ENCODE peak calls at places on chromosomes 13 and 19, in nine cellular contexts. One of them, this sample, is unnamed.

GRCh38 chr13:46345400-46345799 is 41.7 kb downstream of the RUBCNL start:
- DNase-seq in NCI-H2081: no peak
- DNase-seq in stimulated activated CD8-positive, alpha-beta memory T cell treated with anti-CD3 and anti-CD28 coated beads, Interleukin-7, amount 100 ng/mL, for 1 hour: no peak
- DNase-seq in fibroblast of the conjunctiva: no peak
- DNase-seq in dermis microvascular lymphatic vessel endothelial cell: no peak
- DNase-seq in central memory CD8-positive, alpha-beta T cell: no peak
- DNase-seq in astrocyte of the spinal cord: no peak
- DNase-seq in GM18507: no peak
- DNase-seq in HTR-8/SVneo: no peak
- DNase-seq in this sample: no peak

GRCh38 chr19:45244133-45244532 is 1.1 kb downstream of the EXOC3L2 start:
- DNase-seq in NCI-H2081: no peak
- DNase-seq in central memory CD8-positive, alpha-beta T cell: no peak
- DNase-seq in HTR-8/SVneo: no peak
- DNase-seq in stimulated activated CD8-positive, alpha-beta memory T cell treated with anti-CD3 and anti-CD28 coated beads, Interleukin-7, amount 100 ng/mL, for 1 hour: no peak
- DNase-seq in astrocyte of the spinal cord: no peak
- DNase-seq in fibroblast of the conjunctiva: no peak
- DNase-seq in GM18507: no peak
- DNase-seq in dermis microvascular lymphatic vessel endothelial cell: no peak
- DNase-seq in this sample: no peak

GRCh38 chr19:33963514-33963913 is 166.8 kb downstream of the KCTD15 start:
- DNase-seq in HTR-8/SVneo: no peak
- DNase-seq in central memory CD8-positive, alpha-beta T cell: no peak
- DNase-seq in dermis microvascular lymphatic vessel endothelial cell: no peak
- DNase-seq in GM18507: no peak
- DNase-seq in astrocyte of the spinal cord: no peak
- DNase-seq in NCI-H2081: no peak
- DNase-seq in fibroblast of the conjunctiva: no peak
- DNase-seq in stimulated activated CD8-positive, alpha-beta memory T cell treated with anti-CD3 and anti-CD28 coated beads, Interleukin-7, amount 100 ng/mL, for 1 hour: no peak
- DNase-seq in this sample: no peak

GRCh38 chr19:16060294-16060693 is 16.0 kb upstream of the TPM4 start:
- DNase-seq in dermis microvascular lymphatic vessel endothelial cell: no peak
- DNase-seq in HTR-8/SVneo: no peak
- DNase-seq in central memory CD8-positive, alpha-beta T cell: no peak
- DNase-seq in stimulated activated CD8-positive, alpha-beta memory T cell treated with anti-CD3 and anti-CD28 coated beads, Interleukin-7, amount 100 ng/mL, for 1 hour: no peak
- DNase-seq in astrocyte of the spinal cord: no peak
- DNase-seq in fibroblast of the conjunctiva: no peak
- DNase-seq in NCI-H2081: no peak
- DNase-seq in GM18507: no peak
- DNase-seq in this sample: no peak

GRCh38 chr13:33205224-33205623 is 80.3 kb downstream of the STARD13 start:
- DNase-seq in dermis microvascular lymphatic vessel endothelial cell: peak
- DNase-seq in stimulated activated CD8-positive, alpha-beta memory T cell treated with anti-CD3 and anti-CD28 coated beads, Interleukin-7, amount 100 ng/mL, for 1 hour: no peak
- DNase-seq in NCI-H2081: no peak
- DNase-seq in astrocyte of the spinal cord: no peak
- DNase-seq in fibroblast of the conjunctiva: no peak
- DNase-seq in GM18507: no peak
- DNase-seq in HTR-8/SVneo: no peak
- DNase-seq in central memory CD8-positive, alpha-beta T cell: no peak
- DNase-seq in this sample: no peak

GRCh38 chr19:33675501-33676124 is 53.9 kb downstream of the CHST8 start:
- DNase-seq in astrocyte of the spinal cord: no peak
- DNase-seq in HTR-8/SVneo: no peak
- DNase-seq in NCI-H2081: no peak
- DNase-seq in dermis microvascular lymphatic vessel endothelial cell: no peak
- DNase-seq in fibroblast of the conjunctiva: no peak
- DNase-seq in central memory CD8-positive, alpha-beta T cell: no peak
- DNase-seq in stimulated activated CD8-positive, alpha-beta memory T cell treated with anti-CD3 and anti-CD28 coated beads, Interleukin-7, amount 100 ng/mL, for 1 hour: no peak
- DNase-seq in GM18507: no peak
- DNase-seq in this sample: no peak

GRCh38 chr19:21463449-21464105 is 41.8 kb upstream of the ZNF429 start:
- DNase-seq in fibroblast of the conjunctiva: no peak
- DNase-seq in stimulated activated CD8-positive, alpha-beta memory T cell treated with anti-CD3 and anti-CD28 coated beads, Interleukin-7, amount 100 ng/mL, for 1 hour: no peak
- DNase-seq in NCI-H2081: no peak
- DNase-seq in GM18507: no peak
- DNase-seq in astrocyte of the spinal cord: peak
- DNase-seq in dermis microvascular lymphatic vessel endothelial cell: no peak
- DNase-seq in central memory CD8-positive, alpha-beta T cell: no peak
- DNase-seq in HTR-8/SVneo: no peak
- DNase-seq in this sample: no peak

GRCh38 chr19:46040952-46041500 is at the start of gene IGFL4:
- DNase-seq in HTR-8/SVneo: no peak
- DNase-seq in NCI-H2081: no peak
- DNase-seq in central memory CD8-positive, alpha-beta T cell: no peak
- DNase-seq in astrocyte of the spinal cord: no peak
- DNase-seq in stimulated activated CD8-positive, alpha-beta memory T cell treated with anti-CD3 and anti-CD28 coated beads, Interleukin-7, amount 100 ng/mL, for 1 hour: no peak
- DNase-seq in GM18507: no peak
- DNase-seq in fibroblast of the conjunctiva: no peak
- DNase-seq in dermis microvascular lymphatic vessel endothelial cell: no peak
- DNase-seq in this sample: no peak

GRCh38 chr19:40995355-40995754 is 4.3 kb downstream of the CYP2B6 start:
- DNase-seq in dermis microvascular lymphatic vessel endothelial cell: no peak
- DNase-seq in GM18507: no peak
- DNase-seq in stimulated activated CD8-positive, alpha-beta memory T cell treated with anti-CD3 and anti-CD28 coated beads, Interleukin-7, amount 100 ng/mL, for 1 hour: no peak
- DNase-seq in NCI-H2081: no peak
- DNase-seq in astrocyte of the spinal cord: no peak
- DNase-seq in fibroblast of the conjunctiva: no peak
- DNase-seq in central memory CD8-positive, alpha-beta T cell: no peak
- DNase-seq in HTR-8/SVneo: no peak
- DNase-seq in this sample: no peak

GRCh38 chr19:47240996-47241918 is 10.3 kb upstream of the BBC3 start:
- DNase-seq in astrocyte of the spinal cord: peak
- DNase-seq in fibroblast of the conjunctiva: no peak
- DNase-seq in HTR-8/SVneo: no peak
- DNase-seq in stimulated activated CD8-positive, alpha-beta memory T cell treated with anti-CD3 and anti-CD28 coated beads, Interleukin-7, amount 100 ng/mL, for 1 hour: peak
- DNase-seq in dermis microvascular lymphatic vessel endothelial cell: peak
- DNase-seq in NCI-H2081: peak
- DNase-seq in GM18507: no peak
- DNase-seq in central memory CD8-positive, alpha-beta T cell: peak
- DNase-seq in this sample: no peak

GRCh38 chr19:12946092-12946845 is 607 bp downstream of the RAD23A start:
- DNase-seq in fibroblast of the conjunctiva: peak
- DNase-seq in astrocyte of the spinal cord: peak
- DNase-seq in dermis microvascular lymphatic vessel endothelial cell: peak
- DNase-seq in stimulated activated CD8-positive, alpha-beta memory T cell treated with anti-CD3 and anti-CD28 coated beads, Interleukin-7, amount 100 ng/mL, for 1 hour: no peak
- DNase-seq in NCI-H2081: peak
- DNase-seq in GM18507: no peak
- DNase-seq in HTR-8/SVneo: peak
- DNase-seq in central memory CD8-positive, alpha-beta T cell: no peak
- DNase-seq in this sample: no peak

GRCh38 chr13:72890546-72890945 is 108.6 kb downstream of the PIBF1 start:
- DNase-seq in fibroblast of the conjunctiva: no peak
- DNase-seq in GM18507: no peak
- DNase-seq in HTR-8/SVneo: no peak
- DNase-seq in central memory CD8-positive, alpha-beta T cell: no peak
- DNase-seq in stimulated activated CD8-positive, alpha-beta memory T cell treated with anti-CD3 and anti-CD28 coated beads, Interleukin-7, amount 100 ng/mL, for 1 hour: no peak
- DNase-seq in NCI-H2081: no peak
- DNase-seq in dermis microvascular lymphatic vessel endothelial cell: no peak
- DNase-seq in astrocyte of the spinal cord: no peak
- DNase-seq in this sample: no peak

GRCh38 chr13:101308247-101309013 is 107.9 kb downstream of the NALCN start:
- DNase-seq in dermis microvascular lymphatic vessel endothelial cell: no peak
- DNase-seq in astrocyte of the spinal cord: no peak
- DNase-seq in NCI-H2081: no peak
- DNase-seq in central memory CD8-positive, alpha-beta T cell: no peak
- DNase-seq in fibroblast of the conjunctiva: no peak
- DNase-seq in stimulated activated CD8-positive, alpha-beta memory T cell treated with anti-CD3 and anti-CD28 coated beads, Interleukin-7, amount 100 ng/mL, for 1 hour: no peak
- DNase-seq in GM18507: no peak
- DNase-seq in HTR-8/SVneo: no peak
- DNase-seq in this sample: no peak

GRCh38 chr13:33740134-33740538 is 77.8 kb upstream of the RFC3 start:
- DNase-seq in stimulated activated CD8-positive, alpha-beta memory T cell treated with anti-CD3 and anti-CD28 coated beads, Interleukin-7, amount 100 ng/mL, for 1 hour: no peak
- DNase-seq in central memory CD8-positive, alpha-beta T cell: no peak
- DNase-seq in HTR-8/SVneo: no peak
- DNase-seq in NCI-H2081: no peak
- DNase-seq in GM18507: no peak
- DNase-seq in fibroblast of the conjunctiva: no peak
- DNase-seq in astrocyte of the spinal cord: peak
- DNase-seq in dermis microvascular lymphatic vessel endothelial cell: no peak
- DNase-seq in this sample: no peak

GRCh38 chr13:50320297-50320862 is 305.1 kb downstream of the KCNRG start:
- DNase-seq in GM18507: no peak
- DNase-seq in astrocyte of the spinal cord: peak
- DNase-seq in fibroblast of the conjunctiva: no peak
- DNase-seq in central memory CD8-positive, alpha-beta T cell: no peak
- DNase-seq in dermis microvascular lymphatic vessel endothelial cell: peak
- DNase-seq in HTR-8/SVneo: peak
- DNase-seq in stimulated activated CD8-positive, alpha-beta memory T cell treated with anti-CD3 and anti-CD28 coated beads, Interleukin-7, amount 100 ng/mL, for 1 hour: no peak
- DNase-seq in NCI-H2081: no peak
- DNase-seq in this sample: no peak

GRCh38 chr19:2488942-2489731 is 13.2 kb downstream of the GADD45B start:
- DNase-seq in astrocyte of the spinal cord: peak
- DNase-seq in HTR-8/SVneo: no peak
- DNase-seq in central memory CD8-positive, alpha-beta T cell: no peak
- DNase-seq in NCI-H2081: peak
- DNase-seq in fibroblast of the conjunctiva: no peak
- DNase-seq in stimulated activated CD8-positive, alpha-beta memory T cell treated with anti-CD3 and anti-CD28 coated beads, Interleukin-7, amount 100 ng/mL, for 1 hour: no peak
- DNase-seq in GM18507: no peak
- DNase-seq in dermis microvascular lymphatic vessel endothelial cell: peak
- DNase-seq in this sample: no peak

GRCh38 chr13:71514900-71515598 is 352.0 kb downstream of the DACH1 start:
- DNase-seq in GM18507: no peak
- DNase-seq in fibroblast of the conjunctiva: no peak
- DNase-seq in stimulated activated CD8-positive, alpha-beta memory T cell treated with anti-CD3 and anti-CD28 coated beads, Interleukin-7, amount 100 ng/mL, for 1 hour: no peak
- DNase-seq in central memory CD8-positive, alpha-beta T cell: no peak
- DNase-seq in astrocyte of the spinal cord: no peak
- DNase-seq in dermis microvascular lymphatic vessel endothelial cell: peak
- DNase-seq in HTR-8/SVneo: no peak
- DNase-seq in NCI-H2081: no peak
- DNase-seq in this sample: no peak

GRCh38 chr13:41981961-41982723 is 21.2 kb upstream of the VWA8 start:
- DNase-seq in GM18507: no peak
- DNase-seq in dermis microvascular lymphatic vessel endothelial cell: no peak
- DNase-seq in stimulated activated CD8-positive, alpha-beta memory T cell treated with anti-CD3 and anti-CD28 coated beads, Interleukin-7, amount 100 ng/mL, for 1 hour: no peak
- DNase-seq in central memory CD8-positive, alpha-beta T cell: no peak
- DNase-seq in NCI-H2081: no peak
- DNase-seq in HTR-8/SVneo: no peak
- DNase-seq in fibroblast of the conjunctiva: no peak
- DNase-seq in astrocyte of the spinal cord: no peak
- DNase-seq in this sample: no peak

GRCh38 chr13:94917814-94918213 is 205.5 kb upstream of the SOX21 start:
- DNase-seq in HTR-8/SVneo: no peak
- DNase-seq in GM18507: no peak
- DNase-seq in NCI-H2081: no peak
- DNase-seq in central memory CD8-positive, alpha-beta T cell: no peak
- DNase-seq in astrocyte of the spinal cord: peak
- DNase-seq in dermis microvascular lymphatic vessel endothelial cell: peak
- DNase-seq in stimulated activated CD8-positive, alpha-beta memory T cell treated with anti-CD3 and anti-CD28 coated beads, Interleukin-7, amount 100 ng/mL, for 1 hour: no peak
- DNase-seq in fibroblast of the conjunctiva: no peak
- DNase-seq in this sample: no peak

GRCh38 chr13:113836917-113837553 is 26.8 kb downstream of the GAS6 start:
- DNase-seq in central memory CD8-positive, alpha-beta T cell: no peak
- DNase-seq in fibroblast of the conjunctiva: peak
- DNase-seq in dermis microvascular lymphatic vessel endothelial cell: peak
- DNase-seq in astrocyte of the spinal cord: peak
- DNase-seq in HTR-8/SVneo: peak
- DNase-seq in GM18507: no peak
- DNase-seq in stimulated activated CD8-positive, alpha-beta memory T cell treated with anti-CD3 and anti-CD28 coated beads, Interleukin-7, amount 100 ng/mL, for 1 hour: no peak
- DNase-seq in NCI-H2081: no peak
- DNase-seq in this sample: peak

GRCh38 chr19:49455729-49456128 is 2.7 kb downstream of the ALDH16A1 start:
- DNase-seq in dermis microvascular lymphatic vessel endothelial cell: no peak
- DNase-seq in central memory CD8-positive, alpha-beta T cell: no peak
- DNase-seq in NCI-H2081: no peak
- DNase-seq in astrocyte of the spinal cord: no peak
- DNase-seq in fibroblast of the conjunctiva: no peak
- DNase-seq in stimulated activated CD8-positive, alpha-beta memory T cell treated with anti-CD3 and anti-CD28 coated beads, Interleukin-7, amount 100 ng/mL, for 1 hour: no peak
- DNase-seq in GM18507: no peak
- DNase-seq in HTR-8/SVneo: no peak
- DNase-seq in this sample: no peak

GRCh38 chr13:38530492-38530891 is 156.4 kb upstream of the FREM2 start:
- DNase-seq in dermis microvascular lymphatic vessel endothelial cell: peak
- DNase-seq in astrocyte of the spinal cord: peak
- DNase-seq in fibroblast of the conjunctiva: peak
- DNase-seq in central memory CD8-positive, alpha-beta T cell: no peak
- DNase-seq in HTR-8/SVneo: no peak
- DNase-seq in stimulated activated CD8-positive, alpha-beta memory T cell treated with anti-CD3 and anti-CD28 coated beads, Interleukin-7, amount 100 ng/mL, for 1 hour: no peak
- DNase-seq in GM18507: no peak
- DNase-seq in NCI-H2081: no peak
- DNase-seq in this sample: no peak

GRCh38 chr13:111515648-111516047 is 195.2 kb downstream of the TEX29 start:
- DNase-seq in stimulated activated CD8-positive, alpha-beta memory T cell treated with anti-CD3 and anti-CD28 coated beads, Interleukin-7, amount 100 ng/mL, for 1 hour: no peak
- DNase-seq in central memory CD8-positive, alpha-beta T cell: no peak
- DNase-seq in NCI-H2081: no peak
- DNase-seq in fibroblast of the conjunctiva: no peak
- DNase-seq in GM18507: no peak
- DNase-seq in HTR-8/SVneo: no peak
- DNase-seq in dermis microvascular lymphatic vessel endothelial cell: no peak
- DNase-seq in astrocyte of the spinal cord: no peak
- DNase-seq in this sample: no peak

GRCh38 chr13:73876323-73876722 is 257.9 kb downstream of the KLF12 start:
- DNase-seq in NCI-H2081: no peak
- DNase-seq in central memory CD8-positive, alpha-beta T cell: no peak
- DNase-seq in stimulated activated CD8-positive, alpha-beta memory T cell treated with anti-CD3 and anti-CD28 coated beads, Interleukin-7, amount 100 ng/mL, for 1 hour: no peak
- DNase-seq in GM18507: no peak
- DNase-seq in dermis microvascular lymphatic vessel endothelial cell: no peak
- DNase-seq in fibroblast of the conjunctiva: no peak
- DNase-seq in astrocyte of the spinal cord: no peak
- DNase-seq in HTR-8/SVneo: no peak
- DNase-seq in this sample: no peak